ENCODE peak calls at places on chromosomes 12 and 14, in nine cellular contexts. D is CD8-positive, alpha-beta memory T cell; S is neuronal stem cell; V is esophagus squamous epithelium; F is neural progenitor cell; L is WERI-Rb-1; P is RWPE1; X is CD8-positive, alpha-beta T cell; N is left lung. G is an unnamed sample.

GRCh38 chr12:62259311-62259992 is 752 bp upstream of the USP15 start:
- DNase-seq in D (no peak), S (no peak), V (no peak), F (no peak), L (no peak), P (no peak), X (no peak), N (no peak), G (no peak)

GRCh38 chr12:63805704-63806672 is 26.3 kb downstream of the RXYLT1 start:
- DNase-seq in D (no peak), S (no peak), V (no peak), F (no peak), L (no peak), P (no peak), X (no peak), N (no peak), G (no peak)

GRCh38 chr12:120455302-120455701 is 9.1 kb downstream of the GATC start:
- DNase-seq in D (no peak), S (no peak), V (no peak), F (no peak), L (no peak), P (no peak), X (no peak), N (no peak), G (no peak)

GRCh38 chr12:57553343-57554202 is 3.7 kb downstream of the KIF5A start:
- DNase-seq in D (no peak), S (no peak), V (no peak), F (no peak), L (no peak), P (no peak), X (no peak), N (no peak), G (no peak)

GRCh38 chr14:69860221-69860620 is 19.0 kb upstream of the SMOC1 start:
- DNase-seq in D (no peak), S (no peak), V (no peak), F (peak), L (no peak), P (no peak), X (no peak), N (no peak), G (no peak)

GRCh38 chr12:51683763-51684357 is 92.8 kb downstream of the SCN8A start:
- DNase-seq in D (no peak), S (no peak), V (no peak), F (no peak), L (no peak), P (peak), X (no peak), N (no peak), G (no peak)

GRCh38 chr12:51771008-51771407 is 77.5 kb downstream of the FIGNL2 start:
- DNase-seq in D (no peak), S (no peak), V (no peak), F (no peak), L (no peak), P (peak), X (no peak), N (no peak), G (no peak)

GRCh38 chr12:112555621-112556233 is 137.0 kb downstream of the PTPN11 start:
- DNase-seq in D (no peak), S (no peak), V (no peak), F (no peak), L (no peak), P (no peak), X (no peak), N (no peak), G (no peak)

GRCh38 chr12:72053604-72054003 is 115.0 kb downstream of the TPH2 start:
- DNase-seq in D (no peak), S (no peak), V (no peak), F (no peak), L (no peak), P (no peak), X (no peak), N (no peak), G (no peak)

GRCh38 chr14:35333797-35334743 is 41.9 kb downstream of the PSMA6 start:
- DNase-seq in D (no peak), S (no peak), V (no peak), F (no peak), L (no peak), P (no peak), X (no peak), N (no peak), G (no peak)

GRCh38 chr14:37122288-37122687 is 50.1 kb downstream of the SLC25A21 start:
- DNase-seq in D (no peak), S (no peak), V (no peak), F (no peak), L (no peak), P (peak), X (no peak), N (no peak), G (no peak)

GRCh38 chr12:30692470-30692869 is 3.2 kb downstream of the IPO8 start:
- DNase-seq in D (no peak), S (no peak), V (no peak), F (no peak), L (no peak), P (no peak), X (no peak), N (no peak), G (no peak)

GRCh38 chr12:52125499-52125900 is 46.0 kb downstream of the SMIM41 start:
- DNase-seq in D (no peak), S (no peak), V (no peak), F (peak), L (no peak), P (no peak), X (peak), N (no peak), G (peak)

GRCh38 chr12:68611094-68611818 is 557 bp downstream of the RAP1B start:
- DNase-seq in D (peak), S (peak), V (no peak), F (peak), L (peak), P (peak), X (peak), N (peak), G (peak)

GRCh38 chr14:64612021-64612380 is 62.2 kb downstream of the PPP1R36 start:
- DNase-seq in D (no peak), S (no peak), V (no peak), F (no peak), L (no peak), P (peak), X (no peak), N (no peak), G (no peak)

GRCh38 chr14:105635560-105635959 is 109.2 kb downstream of the TMEM121 start:
- DNase-seq in D (no peak), S (no peak), V (no peak), F (no peak), L (no peak), P (no peak), X (no peak), N (no peak), G (no peak)

GRCh38 chr14:95515080-95515489 is 1.4 kb downstream of the SYNE3 start:
- DNase-seq in D (no peak), S (no peak), V (no peak), F (peak), L (no peak), P (no peak), X (no peak), N (no peak), G (peak)

GRCh38 chr12:52956987-52957386 is 8.1 kb downstream of the KRT18 start:
- DNase-seq in D (no peak), S (no peak), V (no peak), F (peak), L (peak), P (no peak), X (no peak), N (no peak), G (no peak)

GRCh38 chr14:48384786-48385185 is 709.4 kb upstream of the MDGA2 start:
- DNase-seq in D (no peak), S (no peak), V (no peak), F (no peak), L (no peak), P (no peak), X (no peak), N (no peak), G (no peak)

GRCh38 chr12:116628989-116629388 is 69.8 kb downstream of the MAP1LC3B2 start:
- DNase-seq in D (no peak), S (no peak), V (no peak), F (no peak), L (no peak), P (no peak), X (no peak), N (no peak), G (no peak)

GRCh38 chr12:115430636-115431035 is 746.7 kb upstream of the TBX3 start:
- DNase-seq in D (no peak), S (no peak), V (no peak), F (no peak), L (no peak), P (no peak), X (no peak), N (no peak), G (no peak)

GRCh38 chr14:34582117-34582680 is 42.7 kb upstream of the EAPP start:
- DNase-seq in D (no peak), S (no peak), V (no peak), F (no peak), L (no peak), P (no peak), X (no peak), N (no peak), G (no peak)

GRCh38 chr12:111124183-111124582 is 203.8 kb upstream of the MYL2 start:
- DNase-seq in D (no peak), S (no peak), V (no peak), F (no peak), L (no peak), P (no peak), X (no peak), N (no peak), G (no peak)

DNA sequence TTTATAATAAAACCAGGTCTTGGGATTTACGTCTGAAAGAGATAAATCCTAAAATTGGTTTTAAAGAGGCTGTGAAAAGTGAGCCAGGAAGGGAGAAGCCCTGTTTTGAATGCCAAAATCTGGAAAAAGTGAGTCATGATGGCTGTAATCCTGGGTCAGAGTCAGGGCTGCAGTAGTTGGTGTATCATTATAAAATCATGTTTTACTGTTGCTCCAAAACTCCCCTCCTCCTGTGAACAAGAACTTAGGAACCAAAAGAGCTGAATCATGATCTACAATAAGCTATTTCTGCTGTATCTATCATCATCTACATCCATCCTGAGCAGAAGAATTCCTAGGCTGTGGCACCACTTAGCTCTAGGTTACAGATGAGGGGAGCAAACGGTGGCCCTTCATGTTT is 79.3 kb downstream of the LMO3 start:
- DNase-seq in D (no peak), S (no peak), V (no peak), F (no peak), L (no peak), P (peak), X (no peak), N (no peak), G (no peak)
- H3K27ac ChIP-seq in D (no peak), S (no peak), V (no peak), F (no peak), L (no peak), P (no peak), X (no peak), N (no peak), G (no peak)

DNA sequence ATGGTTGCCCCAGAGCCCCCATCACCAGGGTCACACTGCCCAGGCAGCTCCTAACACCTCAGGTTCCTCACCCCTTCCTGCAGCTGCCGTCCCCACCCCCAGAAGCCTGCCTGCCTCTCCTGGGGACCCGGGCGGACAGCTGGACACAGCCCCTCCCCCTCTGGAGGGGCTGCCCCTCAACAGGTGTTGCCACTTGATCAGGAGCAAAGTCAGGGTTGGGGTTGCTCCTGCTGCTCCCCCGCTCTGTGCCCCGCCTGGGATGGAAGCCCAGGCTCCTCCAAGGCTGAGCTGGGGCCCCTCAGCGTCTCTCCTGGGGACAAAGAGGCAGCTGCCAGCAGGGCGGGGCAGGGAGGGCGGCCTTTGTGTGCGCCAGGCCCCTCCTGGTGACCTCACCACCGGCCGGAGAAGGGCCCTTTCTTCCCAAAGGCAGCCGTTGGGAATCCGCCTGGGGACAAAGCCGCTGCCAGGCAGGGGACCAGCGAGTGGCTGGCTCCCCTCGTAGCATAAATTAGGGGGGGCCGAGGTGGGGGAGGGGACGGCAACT is 13.6 kb downstream of the TRMT61A start:
- DNase-seq in D (no peak), S (peak), V (no peak), F (peak), L (peak), P (no peak), X (no peak), N (no peak), G (peak)
- H3K27ac ChIP-seq in D (no peak), S (peak), V (peak), F (peak), L (peak), P (peak), X (no peak), N (peak), G (no peak)

GRCh38 chr14:28695109-28695508 is 71.5 kb upstream of the FOXG1 start:
- DNase-seq in D (no peak), S (no peak), V (no peak), F (no peak), L (no peak), P (no peak), X (no peak), N (no peak), G (no peak)
- H3K27ac ChIP-seq in D (no peak), S (no peak), V (no peak), F (no peak), L (no peak), P (no peak), X (no peak), N (no peak), G (no peak)

GRCh38 chr12:106739815-106740552 is 34.5 kb upstream of the RIC8B start:
- DNase-seq in D (no peak), S (no peak), V (no peak), F (no peak), L (no peak), P (no peak), X (no peak), N (no peak), G (no peak)

GRCh38 chr12:106739318-106739717 is 35.2 kb upstream of the RIC8B start:
- DNase-seq in D (no peak), S (no peak), V (no peak), F (no peak), L (no peak), P (no peak), X (no peak), N (no peak), G (no peak)

GRCh38 chr12:106743270-106743988 is 31.1 kb upstream of the RIC8B start:
- DNase-seq in D (no peak), S (peak), V (no peak), F (peak), L (no peak), P (no peak), X (no peak), N (no peak), G (no peak)

GRCh38 chr12:106740813-106741212 is 33.7 kb upstream of the RIC8B start:
- DNase-seq in D (no peak), S (no peak), V (no peak), F (no peak), L (no peak), P (no peak), X (no peak), N (no peak), G (no peak)

DNA sequence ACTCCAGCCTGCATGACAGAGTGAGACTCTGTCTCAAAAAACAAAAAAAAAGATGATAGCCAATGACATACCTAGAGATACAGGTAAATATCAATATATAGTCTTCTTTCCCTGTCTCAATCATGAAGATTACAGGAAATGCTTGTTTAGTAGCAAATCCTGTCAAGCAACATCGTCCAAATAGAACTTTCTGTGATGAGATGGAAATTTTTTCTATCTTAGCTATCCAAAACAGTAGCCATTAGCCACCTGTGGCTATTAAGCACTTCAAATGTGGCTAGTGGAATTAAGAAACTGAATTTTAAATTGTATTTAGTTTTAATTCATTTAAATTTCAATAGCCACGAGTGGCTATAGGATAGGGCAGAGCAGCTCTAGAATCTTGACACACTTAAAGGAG is 33.2 kb upstream of the RIC8B start:
- DNase-seq in D (no peak), S (no peak), V (no peak), F (no peak), L (no peak), P (no peak), X (no peak), N (no peak), G (no peak)
- H3K27ac ChIP-seq in D (no peak), S (no peak), V (no peak), F (no peak), L (no peak), P (no peak), X (no peak), N (no peak), G (no peak)

GRCh38 chr12:47963340-47964040 is at the start of gene TMEM106C:
- DNase-seq in D (peak), S (peak), V (peak), F (peak), L (peak), P (peak), X (peak), N (peak), G (peak)
- H3K27ac ChIP-seq in D (peak), S (no peak), V (peak), F (no peak), L (peak), P (peak), X (peak), N (no peak), G (no peak)

GRCh38 chr12:93502802-93503623 is 35.7 kb downstream of the MRPL42 start:
- DNase-seq in D (peak), S (peak), V (no peak), F (peak), L (peak), P (peak), X (peak), N (no peak), G (no peak)

GRCh38 chr12:93497456-93497855 is 30.1 kb downstream of the MRPL42 start:
- DNase-seq in D (no peak), S (no peak), V (no peak), F (no peak), L (no peak), P (no peak), X (no peak), N (no peak), G (no peak)

GRCh38 chr12:93500667-93501066 is 33.4 kb downstream of the MRPL42 start:
- DNase-seq in D (no peak), S (no peak), V (no peak), F (no peak), L (no peak), P (no peak), X (no peak), N (no peak), G (no peak)

GRCh38 chr12:93500201-93500600 is 32.9 kb downstream of the MRPL42 start:
- DNase-seq in D (no peak), S (no peak), V (no peak), F (no peak), L (no peak), P (no peak), X (no peak), N (no peak), G (no peak)
- H3K27ac ChIP-seq in D (no peak), S (no peak), V (no peak), F (no peak), L (no peak), P (no peak), X (no peak), N (no peak), G (no peak)

GRCh38 chr14:68247867-68248266 is 428.3 kb downstream of the RAD51B start:
- DNase-seq in D (no peak), S (no peak), V (no peak), F (no peak), L (no peak), P (no peak), X (no peak), N (no peak), G (no peak)
- H3K27ac ChIP-seq in D (no peak), S (no peak), V (peak), F (no peak), L (no peak), P (no peak), X (no peak), N (peak), G (no peak)